ENCODE peak calls at places on chromosomes 12 and 14, in five cellular contexts. G is sigmoid colon, O is GM12892, F is GM23338, H is GM12891. L is an unnamed sample.

GRCh38 chr14:64510127-64510808 is 5.7 kb downstream of the ZBTB1 start:
- DNase-seq in G (no peak), O (no peak), F (no peak), H (no peak), L (no peak)

GRCh38 chr12:103930787-103931536 is 752 bp downstream of the HSP90B1 start:
- DNase-seq in G (peak; percentile 83), O (peak; percentile 23), F (peak; percentile 37), H (no peak), L (no peak)

GRCh38 chr12:13101854-13102375 is 1.6 kb downstream of the GSG1 start:
- DNase-seq in G (no peak), O (no peak), F (no peak), H (no peak), L (peak; percentile 32)

GRCh38 chr12:53596920-53597363 is 29.2 kb downstream of the ATF7 start:
- DNase-seq in G (no peak), O (no peak), F (no peak), H (no peak), L (no peak)

GRCh38 chr12:125525879-125526278 is 460.6 kb downstream of the AACS start:
- DNase-seq in G (no peak), O (no peak), F (no peak), H (no peak), L (no peak)

GRCh38 chr12:106173442-106173841 is 34.7 kb upstream of the NUAK1 start:
- DNase-seq in G (no peak), O (no peak), F (no peak), H (no peak), L (no peak)

GRCh38 chr14:86333506-86333905 is 803.6 kb downstream of the FLRT2 start:
- DNase-seq in G (no peak), O (no peak), F (no peak), H (no peak), L (no peak)

GRCh38 chr12:48165089-48166031 is 8.0 kb upstream of the ASB8 start:
- DNase-seq in G (no peak), O (no peak), F (peak; percentile 82), H (no peak), L (no peak)

GRCh38 chr14:32430326-32430725 is 101.2 kb downstream of the AKAP6 start:
- DNase-seq in G (no peak), O (no peak), F (no peak), H (no peak), L (no peak)

GRCh38 chr12:50542448-50542847 is 37.7 kb downstream of the DIP2B start:
- DNase-seq in G (no peak), O (no peak), F (no peak), H (no peak), L (no peak)

GRCh38 chr12:100375023-100375737 is 18.3 kb downstream of the SLC17A8 start:
- DNase-seq in G (peak; percentile 89), O (no peak), F (peak; percentile 18), H (no peak), L (no peak)

GRCh38 chr14:52265248-52265647 is 2.2 kb upstream of the PTGDR start:
- DNase-seq in G (no peak), O (no peak), F (no peak), H (no peak), L (no peak)

GRCh38 chr12:26126340-26127284 is 1.8 kb upstream of the BHLHE41 start:
- DNase-seq in G (peak; percentile 96), O (peak; percentile 52), F (peak; percentile 84), H (no peak), L (peak; percentile 84)
- TF ChIP-seq POLR2AphosphoS5 in G (peak; percentile 60), O (no peak), F (no peak), H (no peak), L (peak; percentile 74)

GRCh38 chr14:58243790-58244555 is 670 bp upstream of the PSMA3 start:
- DNase-seq in G (no peak), O (no peak), F (no peak), H (no peak), L (no peak)

GRCh38 chr14:58249611-58250010 is 5.0 kb downstream of the PSMA3 start:
- DNase-seq in G (no peak), O (no peak), F (no peak), H (no peak), L (no peak)

GRCh38 chr14:58239259-58240210 is 5.1 kb upstream of the PSMA3 start:
- DNase-seq in G (peak; percentile 88), O (no peak), F (peak; percentile 67), H (no peak), L (peak; percentile 67)

GRCh38 chr14:58245562-58245961 is 919 bp downstream of the PSMA3 start:
- DNase-seq in G (no peak), O (no peak), F (no peak), H (no peak), L (no peak)

DNA sequence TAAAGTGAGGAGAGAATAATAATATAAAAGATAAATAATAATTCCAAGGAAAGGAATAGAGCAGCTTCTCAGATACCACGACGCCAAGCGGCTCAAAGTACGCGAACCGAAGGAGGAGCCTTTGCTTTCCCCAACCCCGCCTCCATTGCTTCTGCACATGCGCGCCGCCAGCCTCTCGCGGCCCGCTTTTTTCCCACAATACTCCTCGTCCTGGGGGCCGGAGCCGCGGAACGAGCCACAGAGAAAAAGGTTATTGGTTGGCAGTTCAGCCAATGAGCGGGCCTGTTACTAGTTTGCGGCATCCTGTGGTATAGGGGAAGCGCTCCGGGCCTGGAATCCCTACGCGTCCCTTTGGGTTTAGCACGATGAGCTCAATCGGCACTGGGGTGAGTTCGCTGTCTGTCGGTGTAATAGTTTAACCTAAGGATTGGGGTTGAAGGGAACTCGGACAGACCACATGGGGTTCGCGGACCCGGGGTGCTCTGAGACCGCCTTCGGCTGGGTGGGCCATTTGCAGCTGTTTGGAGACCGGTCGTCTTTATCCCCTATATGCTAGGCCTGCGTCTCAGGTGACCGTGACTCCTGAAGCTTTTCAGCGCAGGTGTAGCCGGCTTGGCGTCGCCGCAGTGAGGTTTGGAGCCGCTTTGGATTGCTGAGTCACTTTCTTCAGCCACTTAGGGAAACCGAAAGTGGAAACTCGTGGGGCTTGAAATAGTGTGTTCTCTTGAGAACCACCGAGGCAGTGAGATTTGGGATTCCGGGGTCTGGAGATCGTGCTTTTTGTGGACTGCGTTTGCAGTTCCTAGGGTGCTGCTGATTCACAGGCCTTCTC is at the start of gene PSMA3:
- DNase-seq in G (peak; percentile 99), O (peak; percentile 72), F (peak; percentile 99), H (peak; percentile 61), L (peak; percentile 97)
- TF ChIP-seq POLR2AphosphoS5 in G (peak; percentile 93), O (peak; percentile 95), F (peak; percentile 95), H (peak; percentile 94), L (peak; percentile 95)

GRCh38 chr14:95231966-95232365 is 74.6 kb upstream of the DICER1 start:
- DNase-seq in G (no peak), O (no peak), F (no peak), H (no peak), L (no peak)

GRCh38 chr14:95235351-95235750 is 78.0 kb upstream of the DICER1 start:
- DNase-seq in G (peak; percentile 56), O (no peak), F (no peak), H (no peak), L (no peak)

GRCh38 chr14:95233702-95234241 is 76.4 kb upstream of the DICER1 start:
- DNase-seq in G (no peak), O (peak; percentile 74), F (no peak), H (peak; percentile 72), L (no peak)

GRCh38 chr14:95234426-95234825 is 77.1 kb upstream of the DICER1 start:
- DNase-seq in G (no peak), O (no peak), F (no peak), H (no peak), L (no peak)

DNA sequence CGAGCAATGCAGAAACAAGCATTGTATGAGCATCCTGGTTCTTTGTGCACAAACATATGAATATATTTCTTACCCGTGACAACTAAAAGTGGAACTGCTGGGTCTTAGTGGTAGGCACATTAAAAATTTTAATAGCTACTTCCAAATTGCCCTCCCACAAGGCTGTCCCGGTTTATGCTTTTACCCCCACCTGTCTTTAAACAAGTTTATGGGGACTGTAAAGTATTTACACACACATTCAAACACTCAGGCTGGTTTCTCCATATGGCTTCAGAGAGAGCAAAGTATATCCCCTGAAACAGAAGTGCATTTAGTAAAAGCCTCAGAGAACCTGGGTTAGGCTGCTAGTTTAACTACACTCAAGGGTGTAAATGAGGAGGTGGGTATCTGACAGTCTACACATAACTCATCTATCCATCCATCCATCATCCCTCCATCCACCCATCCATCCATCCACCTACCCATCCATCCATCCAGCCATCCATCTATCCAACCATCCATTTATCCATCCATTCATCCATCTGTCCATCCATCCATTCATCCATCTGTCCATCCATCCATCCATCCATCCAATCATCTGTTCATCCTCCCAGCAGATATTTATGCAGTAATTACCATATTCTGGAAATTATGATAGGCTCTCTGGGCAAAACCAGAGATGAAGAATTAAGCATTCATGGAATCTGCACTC is 75.7 kb upstream of the DICER1 start:
- DNase-seq in G (no peak), O (no peak), F (no peak), H (no peak), L (no peak)
- TF ChIP-seq POLR2AphosphoS5 in G (no peak), O (no peak), F (no peak), H (no peak), L (no peak)

GRCh38 chr12:9751204-9752144 is 9.2 kb downstream of the CD69 start:
- DNase-seq in G (no peak), O (no peak), F (peak; percentile 43), H (no peak), L (no peak)
- TF ChIP-seq POLR2AphosphoS5 in G (no peak), O (no peak), F (no peak), H (peak; percentile 76), L (no peak)

GRCh38 chr14:55314449-55314848 is 43.2 kb downstream of the FBXO34 start:
- DNase-seq in G (no peak), O (no peak), F (no peak), H (no peak), L (no peak)

GRCh38 chr14:55317907-55318306 is 46.7 kb downstream of the FBXO34 start:
- DNase-seq in G (no peak), O (no peak), F (no peak), H (no peak), L (no peak)

GRCh38 chr14:55313480-55313879 is 42.3 kb downstream of the FBXO34 start:
- DNase-seq in G (no peak), O (no peak), F (no peak), H (no peak), L (no peak)

GRCh38 chr14:55317503-55317902 is 46.3 kb downstream of the FBXO34 start:
- DNase-seq in G (no peak), O (no peak), F (no peak), H (no peak), L (no peak)

DNA sequence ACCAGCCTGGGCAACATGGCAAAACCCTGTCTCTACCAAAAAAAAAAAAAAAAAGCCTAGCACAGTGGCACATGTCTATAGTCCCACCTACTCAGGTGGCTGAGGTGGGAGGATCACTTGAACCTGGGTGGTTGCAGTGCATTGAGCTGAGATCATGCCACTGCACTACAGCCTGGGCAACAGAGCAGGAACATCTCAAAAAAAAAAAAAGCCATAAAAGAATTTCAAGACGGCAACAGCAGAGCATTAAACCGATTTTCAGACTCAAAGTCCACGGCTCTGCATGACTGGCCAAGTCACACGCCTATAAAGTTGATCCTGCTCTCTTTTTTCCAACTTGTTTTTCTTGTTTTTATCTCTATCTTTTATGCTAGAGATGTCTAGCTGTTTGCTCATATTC is 45.3 kb downstream of the FBXO34 start:
- DNase-seq in G (no peak), O (no peak), F (no peak), H (no peak), L (no peak)
- TF ChIP-seq POLR2AphosphoS5 in G (no peak), O (no peak), F (no peak), H (no peak), L (no peak)